ENCODE peak calls at places on chromosome 11, in seven cellular contexts. One of them, this sample, is unnamed.

GRCh38 chr11:62054484-62055121 is 69.2 kb upstream of the INCENP start:
- DNase-seq in activated gamma-delta T cell: no peak
- DNase-seq in lower lobe of right lung: peak
- DNase-seq in hepatic stellate cell: no peak
- DNase-seq in lung: peak
- DNase-seq in left cardiac atrium: no peak
- DNase-seq in activated T-helper 1 cell treated with anti-CD3 and anti-CD28 coated beads, Interleukin-12 subunit alpha, Interleukin-12 subunit beta, Interleukin-2, Interleukin-4 antibody, amounts not matched to agents 30 ng/mL and 10 ng/mL and 1 ng/mL, durations not matched to agents 14 hours and 24 hours and 36 hours: no peak
- DNase-seq in this sample: no peak

GRCh38 chr11:122267602-122268001 is 151.6 kb upstream of the BLID start:
- DNase-seq in activated gamma-delta T cell: no peak
- DNase-seq in lower lobe of right lung: no peak
- DNase-seq in hepatic stellate cell: peak
- DNase-seq in lung: no peak
- DNase-seq in left cardiac atrium: no peak
- DNase-seq in activated T-helper 1 cell treated with anti-CD3 and anti-CD28 coated beads, Interleukin-12 subunit alpha, Interleukin-12 subunit beta, Interleukin-2, Interleukin-4 antibody, amounts not matched to agents 30 ng/mL and 10 ng/mL and 1 ng/mL, durations not matched to agents 14 hours and 24 hours and 36 hours: no peak
- DNase-seq in this sample: no peak

GRCh38 chr11:35038211-35038930 is 100.6 kb upstream of the CD44 start:
- DNase-seq in activated gamma-delta T cell: no peak
- DNase-seq in lower lobe of right lung: no peak
- DNase-seq in hepatic stellate cell: no peak
- DNase-seq in lung: no peak
- DNase-seq in left cardiac atrium: no peak
- DNase-seq in activated T-helper 1 cell treated with anti-CD3 and anti-CD28 coated beads, Interleukin-12 subunit alpha, Interleukin-12 subunit beta, Interleukin-2, Interleukin-4 antibody, amounts not matched to agents 30 ng/mL and 10 ng/mL and 1 ng/mL, durations not matched to agents 14 hours and 24 hours and 36 hours: no peak
- DNase-seq in this sample: no peak

GRCh38 chr11:84398017-84398626 is 1112.0 kb upstream of the CCDC90B start:
- DNase-seq in activated gamma-delta T cell: no peak
- DNase-seq in lower lobe of right lung: no peak
- DNase-seq in hepatic stellate cell: no peak
- DNase-seq in lung: no peak
- DNase-seq in left cardiac atrium: no peak
- DNase-seq in activated T-helper 1 cell treated with anti-CD3 and anti-CD28 coated beads, Interleukin-12 subunit alpha, Interleukin-12 subunit beta, Interleukin-2, Interleukin-4 antibody, amounts not matched to agents 30 ng/mL and 10 ng/mL and 1 ng/mL, durations not matched to agents 14 hours and 24 hours and 36 hours: no peak
- DNase-seq in this sample: no peak

GRCh38 chr11:16605440-16605970 is 132.9 kb upstream of the C11orf58 start:
- DNase-seq in activated gamma-delta T cell: no peak
- DNase-seq in lower lobe of right lung: no peak
- DNase-seq in hepatic stellate cell: peak
- DNase-seq in lung: no peak
- DNase-seq in left cardiac atrium: peak
- DNase-seq in activated T-helper 1 cell treated with anti-CD3 and anti-CD28 coated beads, Interleukin-12 subunit alpha, Interleukin-12 subunit beta, Interleukin-2, Interleukin-4 antibody, amounts not matched to agents 30 ng/mL and 10 ng/mL and 1 ng/mL, durations not matched to agents 14 hours and 24 hours and 36 hours: no peak
- DNase-seq in this sample: no peak

GRCh38 chr11:81237139-81237538 is 1496.5 kb downstream of the FAM181B start:
- DNase-seq in activated gamma-delta T cell: no peak
- DNase-seq in lower lobe of right lung: no peak
- DNase-seq in hepatic stellate cell: no peak
- DNase-seq in lung: no peak
- DNase-seq in left cardiac atrium: no peak
- DNase-seq in activated T-helper 1 cell treated with anti-CD3 and anti-CD28 coated beads, Interleukin-12 subunit alpha, Interleukin-12 subunit beta, Interleukin-2, Interleukin-4 antibody, amounts not matched to agents 30 ng/mL and 10 ng/mL and 1 ng/mL, durations not matched to agents 14 hours and 24 hours and 36 hours: no peak
- DNase-seq in this sample: no peak

GRCh38 chr11:23509023-23509422 is 648.7 kb upstream of the CCDC179 start:
- DNase-seq in activated gamma-delta T cell: no peak
- DNase-seq in lower lobe of right lung: no peak
- DNase-seq in hepatic stellate cell: no peak
- DNase-seq in lung: no peak
- DNase-seq in left cardiac atrium: no peak
- DNase-seq in activated T-helper 1 cell treated with anti-CD3 and anti-CD28 coated beads, Interleukin-12 subunit alpha, Interleukin-12 subunit beta, Interleukin-2, Interleukin-4 antibody, amounts not matched to agents 30 ng/mL and 10 ng/mL and 1 ng/mL, durations not matched to agents 14 hours and 24 hours and 36 hours: no peak
- DNase-seq in this sample: peak

GRCh38 chr11:67632175-67632981 is 2.6 kb upstream of the NUDT8 start:
- DNase-seq in activated gamma-delta T cell: no peak
- DNase-seq in lower lobe of right lung: peak
- DNase-seq in hepatic stellate cell: no peak
- DNase-seq in lung: no peak
- DNase-seq in left cardiac atrium: peak
- DNase-seq in activated T-helper 1 cell treated with anti-CD3 and anti-CD28 coated beads, Interleukin-12 subunit alpha, Interleukin-12 subunit beta, Interleukin-2, Interleukin-4 antibody, amounts not matched to agents 30 ng/mL and 10 ng/mL and 1 ng/mL, durations not matched to agents 14 hours and 24 hours and 36 hours: no peak
- DNase-seq in this sample: no peak

GRCh38 chr11:78170874-78171549 is 17.4 kb downstream of the KCTD21 start:
- DNase-seq in activated gamma-delta T cell: no peak
- DNase-seq in lower lobe of right lung: no peak
- DNase-seq in hepatic stellate cell: no peak
- DNase-seq in lung: no peak
- DNase-seq in left cardiac atrium: no peak
- DNase-seq in activated T-helper 1 cell treated with anti-CD3 and anti-CD28 coated beads, Interleukin-12 subunit alpha, Interleukin-12 subunit beta, Interleukin-2, Interleukin-4 antibody, amounts not matched to agents 30 ng/mL and 10 ng/mL and 1 ng/mL, durations not matched to agents 14 hours and 24 hours and 36 hours: no peak
- DNase-seq in this sample: no peak

GRCh38 chr11:21625982-21626381 is 566.9 kb upstream of the ANO5 start:
- DNase-seq in activated gamma-delta T cell: no peak
- DNase-seq in lower lobe of right lung: no peak
- DNase-seq in hepatic stellate cell: no peak
- DNase-seq in lung: peak
- DNase-seq in left cardiac atrium: no peak
- DNase-seq in activated T-helper 1 cell treated with anti-CD3 and anti-CD28 coated beads, Interleukin-12 subunit alpha, Interleukin-12 subunit beta, Interleukin-2, Interleukin-4 antibody, amounts not matched to agents 30 ng/mL and 10 ng/mL and 1 ng/mL, durations not matched to agents 14 hours and 24 hours and 36 hours: no peak
- DNase-seq in this sample: no peak

GRCh38 chr11:28863422-28863821 is 755.2 kb downstream of the METTL15 start:
- DNase-seq in activated gamma-delta T cell: no peak
- DNase-seq in lower lobe of right lung: no peak
- DNase-seq in hepatic stellate cell: no peak
- DNase-seq in lung: no peak
- DNase-seq in left cardiac atrium: no peak
- DNase-seq in activated T-helper 1 cell treated with anti-CD3 and anti-CD28 coated beads, Interleukin-12 subunit alpha, Interleukin-12 subunit beta, Interleukin-2, Interleukin-4 antibody, amounts not matched to agents 30 ng/mL and 10 ng/mL and 1 ng/mL, durations not matched to agents 14 hours and 24 hours and 36 hours: no peak
- DNase-seq in this sample: no peak

GRCh38 chr11:23574149-23574548 is 713.9 kb upstream of the CCDC179 start:
- DNase-seq in activated gamma-delta T cell: no peak
- DNase-seq in lower lobe of right lung: no peak
- DNase-seq in hepatic stellate cell: no peak
- DNase-seq in lung: no peak
- DNase-seq in left cardiac atrium: no peak
- DNase-seq in activated T-helper 1 cell treated with anti-CD3 and anti-CD28 coated beads, Interleukin-12 subunit alpha, Interleukin-12 subunit beta, Interleukin-2, Interleukin-4 antibody, amounts not matched to agents 30 ng/mL and 10 ng/mL and 1 ng/mL, durations not matched to agents 14 hours and 24 hours and 36 hours: no peak
- DNase-seq in this sample: no peak

GRCh38 chr11:93895106-93895862 is 44.9 kb upstream of the VSTM5 start:
- DNase-seq in activated gamma-delta T cell: no peak
- DNase-seq in lower lobe of right lung: no peak
- DNase-seq in hepatic stellate cell: peak
- DNase-seq in lung: no peak
- DNase-seq in left cardiac atrium: no peak
- DNase-seq in activated T-helper 1 cell treated with anti-CD3 and anti-CD28 coated beads, Interleukin-12 subunit alpha, Interleukin-12 subunit beta, Interleukin-2, Interleukin-4 antibody, amounts not matched to agents 30 ng/mL and 10 ng/mL and 1 ng/mL, durations not matched to agents 14 hours and 24 hours and 36 hours: no peak
- DNase-seq in this sample: no peak

GRCh38 chr11:93686812-93687211 is 25.3 kb downstream of the CEP295 start:
- DNase-seq in activated gamma-delta T cell: no peak
- DNase-seq in lower lobe of right lung: no peak
- DNase-seq in hepatic stellate cell: peak
- DNase-seq in lung: no peak
- DNase-seq in left cardiac atrium: no peak
- DNase-seq in activated T-helper 1 cell treated with anti-CD3 and anti-CD28 coated beads, Interleukin-12 subunit alpha, Interleukin-12 subunit beta, Interleukin-2, Interleukin-4 antibody, amounts not matched to agents 30 ng/mL and 10 ng/mL and 1 ng/mL, durations not matched to agents 14 hours and 24 hours and 36 hours: no peak
- DNase-seq in this sample: no peak

GRCh38 chr11:39786281-39786680 is 1673.2 kb downstream of the LRRC4C start:
- DNase-seq in activated gamma-delta T cell: no peak
- DNase-seq in lower lobe of right lung: no peak
- DNase-seq in hepatic stellate cell: no peak
- DNase-seq in lung: no peak
- DNase-seq in left cardiac atrium: no peak
- DNase-seq in activated T-helper 1 cell treated with anti-CD3 and anti-CD28 coated beads, Interleukin-12 subunit alpha, Interleukin-12 subunit beta, Interleukin-2, Interleukin-4 antibody, amounts not matched to agents 30 ng/mL and 10 ng/mL and 1 ng/mL, durations not matched to agents 14 hours and 24 hours and 36 hours: no peak
- DNase-seq in this sample: no peak

GRCh38 chr11:5700422-5701064 is 11.0 kb downstream of the TRIM22 start:
- DNase-seq in activated gamma-delta T cell: no peak
- DNase-seq in lower lobe of right lung: no peak
- DNase-seq in hepatic stellate cell: no peak
- DNase-seq in lung: no peak
- DNase-seq in left cardiac atrium: no peak
- DNase-seq in activated T-helper 1 cell treated with anti-CD3 and anti-CD28 coated beads, Interleukin-12 subunit alpha, Interleukin-12 subunit beta, Interleukin-2, Interleukin-4 antibody, amounts not matched to agents 30 ng/mL and 10 ng/mL and 1 ng/mL, durations not matched to agents 14 hours and 24 hours and 36 hours: no peak
- DNase-seq in this sample: no peak

GRCh38 chr11:20616908-20617307 is 17.5 kb downstream of the SLC6A5 start:
- DNase-seq in activated gamma-delta T cell: no peak
- DNase-seq in lower lobe of right lung: no peak
- DNase-seq in hepatic stellate cell: no peak
- DNase-seq in lung: no peak
- DNase-seq in left cardiac atrium: no peak
- DNase-seq in activated T-helper 1 cell treated with anti-CD3 and anti-CD28 coated beads, Interleukin-12 subunit alpha, Interleukin-12 subunit beta, Interleukin-2, Interleukin-4 antibody, amounts not matched to agents 30 ng/mL and 10 ng/mL and 1 ng/mL, durations not matched to agents 14 hours and 24 hours and 36 hours: no peak
- DNase-seq in this sample: no peak

GRCh38 chr11:64444838-64445441 is 86.0 kb downstream of the RPS6KA4 start:
- DNase-seq in activated gamma-delta T cell: no peak
- DNase-seq in lower lobe of right lung: no peak
- DNase-seq in hepatic stellate cell: peak
- DNase-seq in lung: no peak
- DNase-seq in left cardiac atrium: no peak
- DNase-seq in activated T-helper 1 cell treated with anti-CD3 and anti-CD28 coated beads, Interleukin-12 subunit alpha, Interleukin-12 subunit beta, Interleukin-2, Interleukin-4 antibody, amounts not matched to agents 30 ng/mL and 10 ng/mL and 1 ng/mL, durations not matched to agents 14 hours and 24 hours and 36 hours: no peak
- DNase-seq in this sample: no peak

GRCh38 chr11:15854245-15854644 is 502.1 kb downstream of the SOX6 start:
- DNase-seq in activated gamma-delta T cell: no peak
- DNase-seq in lower lobe of right lung: no peak
- DNase-seq in hepatic stellate cell: no peak
- DNase-seq in lung: no peak
- DNase-seq in left cardiac atrium: no peak
- DNase-seq in activated T-helper 1 cell treated with anti-CD3 and anti-CD28 coated beads, Interleukin-12 subunit alpha, Interleukin-12 subunit beta, Interleukin-2, Interleukin-4 antibody, amounts not matched to agents 30 ng/mL and 10 ng/mL and 1 ng/mL, durations not matched to agents 14 hours and 24 hours and 36 hours: no peak
- DNase-seq in this sample: no peak

GRCh38 chr11:11416917-11417316 is 63.9 kb upstream of the CSNK2A3 start:
- DNase-seq in activated gamma-delta T cell: no peak
- DNase-seq in lower lobe of right lung: no peak
- DNase-seq in hepatic stellate cell: peak
- DNase-seq in lung: no peak
- DNase-seq in left cardiac atrium: no peak
- DNase-seq in activated T-helper 1 cell treated with anti-CD3 and anti-CD28 coated beads, Interleukin-12 subunit alpha, Interleukin-12 subunit beta, Interleukin-2, Interleukin-4 antibody, amounts not matched to agents 30 ng/mL and 10 ng/mL and 1 ng/mL, durations not matched to agents 14 hours and 24 hours and 36 hours: no peak
- DNase-seq in this sample: no peak

GRCh38 chr11:3123316-3123715 is 41.8 kb downstream of the OSBPL5 start:
- DNase-seq in activated gamma-delta T cell: no peak
- DNase-seq in lower lobe of right lung: peak
- DNase-seq in hepatic stellate cell: no peak
- DNase-seq in lung: peak
- DNase-seq in left cardiac atrium: peak
- DNase-seq in activated T-helper 1 cell treated with anti-CD3 and anti-CD28 coated beads, Interleukin-12 subunit alpha, Interleukin-12 subunit beta, Interleukin-2, Interleukin-4 antibody, amounts not matched to agents 30 ng/mL and 10 ng/mL and 1 ng/mL, durations not matched to agents 14 hours and 24 hours and 36 hours: no peak
- DNase-seq in this sample: no peak

GRCh38 chr11:100151944-100152343 is 535.1 kb upstream of the ARHGAP42 start:
- DNase-seq in activated gamma-delta T cell: no peak
- DNase-seq in lower lobe of right lung: no peak
- DNase-seq in hepatic stellate cell: no peak
- DNase-seq in lung: no peak
- DNase-seq in left cardiac atrium: no peak
- DNase-seq in activated T-helper 1 cell treated with anti-CD3 and anti-CD28 coated beads, Interleukin-12 subunit alpha, Interleukin-12 subunit beta, Interleukin-2, Interleukin-4 antibody, amounts not matched to agents 30 ng/mL and 10 ng/mL and 1 ng/mL, durations not matched to agents 14 hours and 24 hours and 36 hours: no peak
- DNase-seq in this sample: peak

GRCh38 chr11:4544891-4545290 is at the start of gene OR52M1:
- DNase-seq in activated gamma-delta T cell: no peak
- DNase-seq in lower lobe of right lung: no peak
- DNase-seq in hepatic stellate cell: no peak
- DNase-seq in lung: no peak
- DNase-seq in left cardiac atrium: no peak
- DNase-seq in activated T-helper 1 cell treated with anti-CD3 and anti-CD28 coated beads, Interleukin-12 subunit alpha, Interleukin-12 subunit beta, Interleukin-2, Interleukin-4 antibody, amounts not matched to agents 30 ng/mL and 10 ng/mL and 1 ng/mL, durations not matched to agents 14 hours and 24 hours and 36 hours: no peak
- DNase-seq in this sample: no peak

GRCh38 chr11:60870276-60870675 is 2.9 kb downstream of the ZP1 start:
- DNase-seq in activated gamma-delta T cell: no peak
- DNase-seq in lower lobe of right lung: peak
- DNase-seq in hepatic stellate cell: no peak
- DNase-seq in lung: no peak
- DNase-seq in left cardiac atrium: no peak
- DNase-seq in activated T-helper 1 cell treated with anti-CD3 and anti-CD28 coated beads, Interleukin-12 subunit alpha, Interleukin-12 subunit beta, Interleukin-2, Interleukin-4 antibody, amounts not matched to agents 30 ng/mL and 10 ng/mL and 1 ng/mL, durations not matched to agents 14 hours and 24 hours and 36 hours: no peak
- DNase-seq in this sample: no peak

GRCh38 chr11:130671801-130672700 is 223.6 kb downstream of the ADAMTS15 start:
- DNase-seq in activated gamma-delta T cell: no peak
- DNase-seq in lower lobe of right lung: no peak
- DNase-seq in hepatic stellate cell: peak
- DNase-seq in lung: no peak
- DNase-seq in left cardiac atrium: peak
- DNase-seq in activated T-helper 1 cell treated with anti-CD3 and anti-CD28 coated beads, Interleukin-12 subunit alpha, Interleukin-12 subunit beta, Interleukin-2, Interleukin-4 antibody, amounts not matched to agents 30 ng/mL and 10 ng/mL and 1 ng/mL, durations not matched to agents 14 hours and 24 hours and 36 hours: no peak
- DNase-seq in this sample: peak

GRCh38 chr11:15493066-15493465 is 378.3 kb downstream of the INSC start:
- DNase-seq in activated gamma-delta T cell: no peak
- DNase-seq in lower lobe of right lung: no peak
- DNase-seq in hepatic stellate cell: no peak
- DNase-seq in lung: no peak
- DNase-seq in left cardiac atrium: no peak
- DNase-seq in activated T-helper 1 cell treated with anti-CD3 and anti-CD28 coated beads, Interleukin-12 subunit alpha, Interleukin-12 subunit beta, Interleukin-2, Interleukin-4 antibody, amounts not matched to agents 30 ng/mL and 10 ng/mL and 1 ng/mL, durations not matched to agents 14 hours and 24 hours and 36 hours: no peak
- DNase-seq in this sample: peak

GRCh38 chr11:35082322-35083180 is 56.4 kb upstream of the CD44 start:
- DNase-seq in activated gamma-delta T cell: no peak
- DNase-seq in lower lobe of right lung: peak
- DNase-seq in hepatic stellate cell: peak
- DNase-seq in lung: peak
- DNase-seq in left cardiac atrium: peak
- DNase-seq in activated T-helper 1 cell treated with anti-CD3 and anti-CD28 coated beads, Interleukin-12 subunit alpha, Interleukin-12 subunit beta, Interleukin-2, Interleukin-4 antibody, amounts not matched to agents 30 ng/mL and 10 ng/mL and 1 ng/mL, durations not matched to agents 14 hours and 24 hours and 36 hours: peak
- DNase-seq in this sample: peak

GRCh38 chr11:77072851-77073327 is 6.1 kb downstream of the CAPN5 start:
- DNase-seq in activated gamma-delta T cell: no peak
- DNase-seq in lower lobe of right lung: no peak
- DNase-seq in hepatic stellate cell: no peak
- DNase-seq in lung: no peak
- DNase-seq in left cardiac atrium: no peak
- DNase-seq in activated T-helper 1 cell treated with anti-CD3 and anti-CD28 coated beads, Interleukin-12 subunit alpha, Interleukin-12 subunit beta, Interleukin-2, Interleukin-4 antibody, amounts not matched to agents 30 ng/mL and 10 ng/mL and 1 ng/mL, durations not matched to agents 14 hours and 24 hours and 36 hours: no peak
- DNase-seq in this sample: no peak

This sample was measured in kidney epithelial cell.